ENCODE peak calls at places on chromosome 12, in eight cellular contexts. G is astrocyte of the spinal cord, B is H1, L is Calu3, T is transverse colon, U is uterus, R is GM20000, Y is gastrocnemius medialis. P is an unnamed sample.

GRCh38 chr12:46556820-46557524 is 184.4 kb upstream of the SLC38A2 start:
- DNase-seq in G (peak; percentile 79), B (no peak), L (no peak), T (no peak), U (no peak), R (no peak), Y (no peak), P (peak; percentile 82)

GRCh38 chr12:58670623-58671022 is 249.7 kb downstream of the LRIG3 start:
- DNase-seq in G (no peak), B (no peak), L (no peak), T (no peak), U (no peak), R (no peak), Y (no peak), P (no peak)

GRCh38 chr12:119071638-119072231 is 90.4 kb downstream of the SRRM4 start:
- DNase-seq in G (no peak), B (no peak), L (no peak), T (no peak), U (no peak), R (no peak), Y (no peak), P (no peak)

GRCh38 chr12:4148418-4149056 is 125.0 kb upstream of the CCND2 start:
- DNase-seq in G (no peak), B (no peak), L (no peak), T (peak; percentile 80), U (no peak), R (no peak), Y (peak; percentile 31), P (no peak)

GRCh38 chr12:106629797-106630669 is 47.2 kb downstream of the RFX4 start:
- DNase-seq in G (peak; percentile 6), B (no peak), L (peak; percentile 30), T (no peak), U (no peak), R (no peak), Y (no peak), P (no peak)

GRCh38 chr12:90858261-90858660 is 96.7 kb downstream of the CCER1 start:
- DNase-seq in G (peak; percentile 25), B (no peak), L (peak; percentile 83), T (peak; percentile 34), U (no peak), R (no peak), Y (no peak), P (no peak)

GRCh38 chr12:53575502-53576264 is 50.5 kb downstream of the ATF7 start:
- DNase-seq in G (peak; percentile 59), B (no peak), L (no peak), T (no peak), U (no peak), R (no peak), Y (no peak), P (peak; percentile 84)

GRCh38 chr12:24081092-24081529 is 131.6 kb upstream of the SOX5 start:
- DNase-seq in G (no peak), B (no peak), L (no peak), T (no peak), U (no peak), R (no peak), Y (no peak), P (no peak)

GRCh38 chr12:27436029-27436428 is 10.5 kb upstream of the SMCO2 start:
- DNase-seq in G (no peak), B (peak; percentile 46), L (no peak), T (no peak), U (no peak), R (no peak), Y (no peak), P (no peak)

GRCh38 chr12:51773145-51773869 is 75.2 kb downstream of the FIGNL2 start:
- DNase-seq in G (peak; percentile 52), B (no peak), L (no peak), T (no peak), U (no peak), R (no peak), Y (no peak), P (peak; percentile 44)

GRCh38 chr12:127284870-127285431 is 982.0 kb upstream of the TMEM132C start:
- DNase-seq in G (peak; percentile 90), B (no peak), L (no peak), T (no peak), U (no peak), R (no peak), Y (peak; percentile 54), P (no peak)

GRCh38 chr12:52181757-52182156 is 10.1 kb downstream of the KRT80 start:
- DNase-seq in G (peak; percentile 92), B (no peak), L (no peak), T (no peak), U (no peak), R (no peak), Y (no peak), P (peak; percentile 67)

GRCh38 chr12:77727442-77728001 is 103.2 kb upstream of the NAV3 start:
- DNase-seq in G (no peak), B (no peak), L (no peak), T (no peak), U (no peak), R (no peak), Y (no peak), P (no peak)

GRCh38 chr12:31466768-31467167 is 124.2 kb downstream of the DENND5B start:
- DNase-seq in G (peak; percentile 15), B (no peak), L (no peak), T (no peak), U (no peak), R (no peak), Y (no peak), P (no peak)

GRCh38 chr12:32107376-32108267 is 975 bp downstream of the BICD1 start:
- DNase-seq in G (peak; percentile 60), B (no peak), L (peak; percentile 16), T (peak; percentile 13), U (peak; percentile 27), R (peak; percentile 52), Y (no peak), P (peak; percentile 63)

GRCh38 chr12:2640709-2641108 is 154.1 kb upstream of the FKBP4 start:
- DNase-seq in G (peak; percentile 94), B (no peak), L (peak; percentile 52), T (peak; percentile 11), U (peak; percentile 64), R (no peak), Y (no peak), P (peak; percentile 88)

GRCh38 chr12:54360717-54361456 is 3.4 kb downstream of the GPR84 start:
- DNase-seq in G (peak; percentile 83), B (peak; percentile 66), L (peak; percentile 89), T (peak; percentile 84), U (peak; percentile 83), R (peak; percentile 30), Y (peak; percentile 71), P (peak; percentile 46)

GRCh38 chr12:101044512-101045074 is 165.4 kb downstream of the SLC5A8 start:
- DNase-seq in G (no peak), B (no peak), L (no peak), T (no peak), U (no peak), R (no peak), Y (no peak), P (no peak)

GRCh38 chr12:75923964-75924666 is 107.5 kb downstream of the PHLDA1 start:
- DNase-seq in G (no peak), B (no peak), L (no peak), T (no peak), U (no peak), R (no peak), Y (no peak), P (no peak)

GRCh38 chr12:114993202-114993601 is 309.2 kb upstream of the TBX3 start:
- DNase-seq in G (no peak), B (no peak), L (no peak), T (no peak), U (no peak), R (no peak), Y (no peak), P (no peak)

GRCh38 chr12:67388331-67389163 is 119.4 kb downstream of the CAND1 start:
- DNase-seq in G (no peak), B (no peak), L (no peak), T (no peak), U (no peak), R (no peak), Y (no peak), P (no peak)
- TF ChIP-seq CTCF in G (peak; percentile 10), B (peak; percentile 46), L (peak; percentile 16), T (peak; percentile 20), U (no peak), R (no peak), Y (peak; percentile 25), P (peak; percentile 27)

GRCh38 chr12:94418517-94418916 is 41.1 kb downstream of the CEP83 start:
- DNase-seq in G (no peak), B (no peak), L (no peak), T (no peak), U (no peak), R (no peak), Y (no peak), P (no peak)
- TF ChIP-seq CTCF in G (no peak), B (no peak), L (no peak), T (no peak), U (no peak), R (no peak), Y (no peak), P (no peak)

DNA sequence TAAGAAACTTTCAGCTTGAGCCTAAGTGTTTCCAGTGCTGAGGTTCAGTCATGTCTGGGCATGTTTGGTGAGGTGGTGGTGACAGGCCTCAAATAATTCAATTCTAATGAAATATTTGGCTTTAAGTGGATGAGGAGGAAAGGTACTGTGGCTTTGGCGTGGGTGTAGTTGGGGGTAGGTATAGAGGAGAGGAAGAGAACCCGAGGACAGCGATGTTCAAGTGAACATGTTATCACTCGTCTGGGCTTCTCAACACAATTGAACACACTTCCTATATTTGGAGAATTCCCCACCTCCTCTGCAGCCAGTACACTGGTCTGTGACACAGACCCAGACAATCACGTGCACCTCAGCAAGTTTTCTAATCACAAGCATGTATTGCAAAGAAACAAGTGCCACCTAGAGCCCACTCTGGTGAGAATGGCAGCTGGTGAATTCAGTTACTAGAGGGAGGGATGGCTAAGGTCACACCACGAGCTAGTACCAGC is 53.0 kb downstream of the IFNG-AS1 start:
- DNase-seq in G (no peak), B (no peak), L (no peak), T (no peak), U (no peak), R (peak; percentile 49), Y (no peak), P (peak; percentile 81)
- TF ChIP-seq CTCF in G (no peak), B (no peak), L (no peak), T (no peak), U (no peak), R (no peak), Y (no peak), P (no peak)

GRCh38 chr12:108369736-108370396 is 30.8 kb upstream of the CMKLR1 start:
- DNase-seq in G (no peak), B (no peak), L (no peak), T (no peak), U (no peak), R (no peak), Y (no peak), P (no peak)

GRCh38 chr12:108374596-108375320 is 35.6 kb upstream of the CMKLR1 start:
- DNase-seq in G (no peak), B (no peak), L (no peak), T (no peak), U (no peak), R (no peak), Y (no peak), P (no peak)

GRCh38 chr12:108375986-108376663 is 37.0 kb upstream of the CMKLR1 start:
- DNase-seq in G (peak; percentile 19), B (no peak), L (no peak), T (no peak), U (no peak), R (no peak), Y (no peak), P (peak; percentile 24)

GRCh38 chr12:108371801-108372344 is 32.8 kb upstream of the CMKLR1 start:
- DNase-seq in G (peak; percentile 45), B (no peak), L (no peak), T (no peak), U (no peak), R (no peak), Y (no peak), P (no peak)

GRCh38 chr12:108373111-108373510 is 34.0 kb upstream of the CMKLR1 start:
- DNase-seq in G (no peak), B (no peak), L (no peak), T (no peak), U (no peak), R (no peak), Y (no peak), P (no peak)
- TF ChIP-seq CTCF in G (peak; percentile 17), B (peak; percentile 73), L (peak; percentile 22), T (no peak), U (no peak), R (no peak), Y (no peak), P (no peak)

P was measured in RWPE1.